ENCODE peak calls at places on chromosomes 11 and 22, in six cellular contexts. L is suprapubic skin, N is heart left ventricle, D is NB4, H is stomach, O is tibial nerve. J is an unnamed sample.

GRCh38 chr11:69954756-69955155 is 123.4 kb upstream of the ANO1 start:
- DNase-seq in O (no peak), L (no peak), H (no peak), N (peak), D (no peak), J (no peak)

GRCh38 chr22:43419371-43420080 is 7.7 kb downstream of the MPPED1 start:
- DNase-seq in H (peak), L (no peak), O (no peak), N (no peak), D (no peak), J (no peak)

GRCh38 chr11:45906965-45907591 is at the start of gene FREY1:
- DNase-seq in O (no peak), D (no peak), N (no peak), H (no peak), L (no peak), J (no peak)

GRCh38 chr22:42072606-42073330 is 1.3 kb upstream of the PHETA2 start:
- DNase-seq in L (peak), D (peak), N (peak), H (no peak), O (no peak), J (peak)

GRCh38 chr11:43556269-43556668 is 124.3 kb upstream of the HSD17B12 start:
- DNase-seq in O (no peak), D (no peak), H (no peak), L (no peak), N (no peak), J (no peak)

GRCh38 chr22:20138417-20138738 is 6.8 kb downstream of the ZDHHC8 start:
- DNase-seq in D (no peak), H (no peak), N (no peak), O (no peak), L (no peak), J (no peak)

GRCh38 chr11:2990617-2991476 is 1.3 kb downstream of the NAP1L4 start:
- DNase-seq in L (no peak), H (no peak), N (no peak), D (peak), O (no peak), J (peak)

GRCh38 chr22:17634696-17635095 is 3.9 kb upstream of the BCL2L13 start:
- DNase-seq in O (no peak), N (no peak), L (no peak), D (no peak), H (no peak), J (no peak)

GRCh38 chr11:1053121-1053901 is 16.8 kb upstream of the MUC6 start:
- DNase-seq in L (no peak), H (no peak), O (no peak), N (no peak), D (no peak), J (no peak)

GRCh38 chr22:49032821-49033220 is 794.9 kb downstream of the BRD1 start:
- DNase-seq in N (no peak), L (no peak), O (no peak), H (no peak), D (no peak), J (no peak)

GRCh38 chr11:111674941-111675340 is 72.7 kb downstream of the SIK2 start:
- DNase-seq in N (no peak), H (no peak), L (no peak), D (no peak), O (no peak), J (no peak)

GRCh38 chr11:2758751-2759150 is 59.0 kb upstream of the KCNQ1OT1 start:
- DNase-seq in D (no peak), N (no peak), O (no peak), L (peak), H (no peak), J (no peak)

GRCh38 chr11:2248242-2248641 is 22.1 kb downstream of the ASCL2 start:
- DNase-seq in D (no peak), O (no peak), H (no peak), N (no peak), L (no peak), J (no peak)

GRCh38 chr11:117591316-117592039 is 205.5 kb downstream of the DSCAML1 start:
- DNase-seq in O (no peak), N (no peak), H (no peak), D (no peak), L (no peak), J (no peak)

GRCh38 chr11:14519692-14520085 is 497 bp downstream of the PSMA1 start:
- DNase-seq in O (no peak), N (no peak), L (no peak), D (no peak), H (no peak), J (no peak)

GRCh38 chr11:57763568-57763967 is 2.0 kb downstream of the CTNND1 start:
- DNase-seq in H (no peak), O (no peak), N (no peak), D (no peak), L (no peak), J (peak)

GRCh38 chr11:45885921-45886721 is 670 bp downstream of the MAPK8IP1 start:
- DNase-seq in H (no peak), N (no peak), L (no peak), D (no peak), O (no peak), J (no peak)

GRCh38 chr11:4891996-4892640 is 10.4 kb downstream of the OR51T1 start:
- DNase-seq in N (no peak), L (no peak), H (no peak), O (no peak), D (no peak), J (no peak)

GRCh38 chr11:97607301-97608000 is 1217.6 kb downstream of the JRKL start:
- DNase-seq in L (no peak), D (no peak), H (no peak), O (no peak), N (no peak), J (no peak)

GRCh38 chr11:93529707-93530467 is 13.3 kb downstream of the SMCO4 start:
- DNase-seq in H (no peak), O (no peak), L (no peak), D (peak), N (no peak), J (no peak)

GRCh38 chr11:44566559-44566949 is 1.1 kb downstream of the CD82 start:
- DNase-seq in L (no peak), H (no peak), D (no peak), O (no peak), N (no peak), J (no peak)

GRCh38 chr22:50190182-50190951 is 4.7 kb downstream of the TRABD start:
- DNase-seq in N (peak), O (no peak), H (peak), L (peak), D (peak), J (peak)
- TF ChIP-seq POLR2A in N (no peak), O (no peak), H (no peak), L (no peak), D (peak), J (peak)

GRCh38 chr22:38325575-38325974 is 8.3 kb upstream of the CSNK1E start:
- DNase-seq in L (no peak), N (no peak), O (no peak), H (no peak), D (no peak), J (no peak)
- TF ChIP-seq POLR2A in L (no peak), N (no peak), O (no peak), H (no peak), D (no peak), J (no peak)

GRCh38 chr22:25545677-25546076 is 18.8 kb upstream of the GRK3 start:
- DNase-seq in O (no peak), L (no peak), N (no peak), H (no peak), D (no peak), J (no peak)
- TF ChIP-seq POLR2A in O (no peak), L (no peak), N (no peak), H (no peak), D (no peak), J (no peak)

GRCh38 chr11:126303623-126304456 is at the start of gene DCPS:
- DNase-seq in L (peak), N (peak), H (peak), D (peak), O (peak), J (peak)
- TF ChIP-seq POLR2A in L (no peak), N (no peak), H (no peak), D (peak), O (peak), J (peak)

GRCh38 chr11:64007160-64007628 is 21.0 kb downstream of the OTUB1 start:
- DNase-seq in O (no peak), L (no peak), D (no peak), H (no peak), N (no peak), J (no peak)
- TF ChIP-seq POLR2A in O (no peak), L (no peak), D (no peak), H (no peak), N (no peak), J (no peak)

J was measured in erythroblast.